ENCODE peak calls at places on chromosomes 5 and 9, in seven cellular contexts. Y is neuronal stem cell, P is aorta, E is suprapubic skin, C is H1, K is cardiac muscle cell, A is breast epithelium. N is an unnamed sample. For H3K4me1, the result is how much of the 10 kb centered on the place peaks cover.

GRCh38 chr5:131664929-131665328 is 29.9 kb upstream of the RAPGEF6 start:
- DNase-seq in Y (no peak), P (no peak), E (no peak), C (no peak), K (no peak), A (no peak), N (no peak)

GRCh38 chr5:168947212-168947868 is 353.6 kb downstream of the SLIT3 start:
- DNase-seq in Y (peak), P (no peak), E (no peak), C (peak), K (peak), A (no peak), N (peak)

GRCh38 chr5:175477440-175477839 is 920 bp upstream of the SFXN1 start:
- DNase-seq in Y (no peak), P (no peak), E (no peak), C (no peak), K (no peak), A (no peak), N (no peak)

GRCh38 chr9:79129865-79130480 is 441.8 kb upstream of the TLE4 start:
- DNase-seq in Y (peak), P (peak), E (no peak), C (no peak), K (peak), A (no peak), N (no peak)

GRCh38 chr5:117667105-117667504 is 1092.5 kb upstream of the SEMA6A start:
- DNase-seq in Y (no peak), P (no peak), E (no peak), C (peak), K (no peak), A (no peak), N (no peak)

GRCh38 chr9:124309665-124310064 is 51.9 kb downstream of the NEK6 start:
- DNase-seq in Y (no peak), P (peak), E (no peak), C (peak), K (peak), A (no peak), N (peak)

GRCh38 chr9:120183615-120184014 is 396.4 kb downstream of the CDK5RAP2 start:
- DNase-seq in Y (no peak), P (no peak), E (no peak), C (no peak), K (no peak), A (no peak), N (no peak)

GRCh38 chr9:94870793-94871558 is 144.5 kb downstream of the AOPEP start:
- DNase-seq in Y (no peak), P (no peak), E (no peak), C (no peak), K (no peak), A (no peak), N (no peak)

GRCh38 chr9:1495684-1496083 is 445.5 kb downstream of the DMRT2 start:
- DNase-seq in Y (no peak), P (no peak), E (no peak), C (no peak), K (no peak), A (no peak), N (no peak)

GRCh38 chr5:94691270-94691669 is 72.8 kb downstream of the SLF1 start:
- DNase-seq in Y (no peak), P (no peak), E (no peak), C (no peak), K (no peak), A (no peak), N (no peak)

GRCh38 chr9:116569111-116569510 is 118.0 kb upstream of the TRIM32 start:
- DNase-seq in Y (no peak), P (no peak), E (no peak), C (no peak), K (no peak), A (no peak), N (no peak)

GRCh38 chr9:94110821-94111252 is 26.6 kb downstream of the PTPDC1 start:
- DNase-seq in Y (no peak), P (no peak), E (no peak), C (no peak), K (peak), A (no peak), N (no peak)

GRCh38 chr5:78647411-78647818 is 1.2 kb downstream of the LHFPL2 start:
- DNase-seq in Y (no peak), P (peak), E (no peak), C (no peak), K (peak), A (no peak), N (no peak)

GRCh38 chr5:33043598-33043997 is 332.5 kb downstream of the NPR3 start:
- DNase-seq in Y (no peak), P (no peak), E (no peak), C (no peak), K (no peak), A (no peak), N (no peak)

GRCh38 chr5:113118765-113119164 is 142.2 kb downstream of the DCP2 start:
- DNase-seq in Y (no peak), P (no peak), E (no peak), C (no peak), K (no peak), A (no peak), N (no peak)

GRCh38 chr9:36040271-36040925 is 3.7 kb downstream of the RECK start:
- DNase-seq in Y (no peak), P (no peak), E (no peak), C (no peak), K (peak), A (no peak), N (no peak)

GRCh38 chr5:149651686-149652085 is 70.4 kb downstream of the ARHGEF37 start:
- DNase-seq in Y (no peak), P (no peak), E (no peak), C (no peak), K (no peak), A (no peak), N (no peak)

GRCh38 chr5:169914766-169915165 is 65.5 kb downstream of the INSYN2B start:
- DNase-seq in Y (peak), P (no peak), E (no peak), C (no peak), K (peak), A (no peak), N (no peak)

GRCh38 chr9:109191746-109192145 is 24.7 kb upstream of the FRRS1L start:
- DNase-seq in Y (no peak), P (no peak), E (no peak), C (no peak), K (no peak), A (no peak), N (no peak)

GRCh38 chr9:107283621-107284616 is 840 bp downstream of the RAD23B start:
- DNase-seq in Y (peak), P (peak), E (peak), C (peak), K (peak), A (peak), N (peak)

GRCh38 chr9:84381508-84381907 is 41.0 kb upstream of the SLC28A3 start:
- DNase-seq in Y (no peak), P (no peak), E (no peak), C (no peak), K (peak), A (no peak), N (no peak)

GRCh38 chr5:6718161-6718681 is 5.0 kb downstream of the TENT4A start:
- DNase-seq in Y (no peak), P (no peak), E (no peak), C (no peak), K (no peak), A (no peak), N (peak)

GRCh38 chr5:154757647-154758406 is 2.6 kb downstream of the LARP1 start:
- DNase-seq in Y (no peak), P (no peak), E (no peak), C (no peak), K (peak), A (no peak), N (no peak)

GRCh38 chr5:30991462-30991861 is 202.0 kb upstream of the CDH6 start:
- DNase-seq in Y (no peak), P (no peak), E (no peak), C (no peak), K (no peak), A (no peak), N (no peak)

GRCh38 chr5:130335116-130335515 is 430.9 kb downstream of the CHSY3 start:
- DNase-seq in Y (no peak), P (no peak), E (no peak), C (no peak), K (peak), A (no peak), N (no peak)

GRCh38 chr5:9498541-9499497 is 47.1 kb downstream of the SEMA5A start:
- DNase-seq in Y (peak), P (no peak), E (no peak), C (no peak), K (peak), A (no peak), N (no peak)

GRCh38 chr9:94703488-94704140 is 22.9 kb upstream of the AOPEP start:
- DNase-seq in Y (no peak), P (no peak), E (no peak), C (no peak), K (no peak), A (no peak), N (no peak)

GRCh38 chr5:53287573-53287972 is 178.0 kb upstream of the MOCS2 start:
- DNase-seq in Y (no peak), P (no peak), E (no peak), C (no peak), K (no peak), A (no peak), N (no peak)

GRCh38 chr5:88190106-88190834 is 78.4 kb downstream of the TMEM161B start:
- DNase-seq in Y (no peak), P (no peak), E (no peak), C (peak), K (no peak), A (no peak), N (no peak)

GRCh38 chr5:83530186-83530585 is 58.6 kb downstream of the VCAN start:
- DNase-seq in Y (no peak), P (no peak), E (no peak), C (no peak), K (peak), A (no peak), N (no peak)

GRCh38 chr5:116557669-116558271 is 16.9 kb downstream of the SEMA6A start:
- DNase-seq in Y (no peak), P (no peak), E (no peak), C (no peak), K (peak), A (no peak), N (no peak)

GRCh38 chr9:93587651-93588347 is 11.4 kb downstream of the PHF2 start:
- DNase-seq in Y (no peak), P (peak), E (peak), C (no peak), K (no peak), A (no peak), N (no peak)

GRCh38 chr9:108149346-108149745 is 659.8 kb upstream of the KLF4 start:
- DNase-seq in Y (no peak), P (no peak), E (no peak), C (no peak), K (no peak), A (no peak), N (no peak)

GRCh38 chr9:116151966-116152381 is 1.6 kb upstream of the PAPPA start:
- DNase-seq in Y (no peak), P (no peak), E (no peak), C (no peak), K (peak), A (no peak), N (no peak)

DNA sequence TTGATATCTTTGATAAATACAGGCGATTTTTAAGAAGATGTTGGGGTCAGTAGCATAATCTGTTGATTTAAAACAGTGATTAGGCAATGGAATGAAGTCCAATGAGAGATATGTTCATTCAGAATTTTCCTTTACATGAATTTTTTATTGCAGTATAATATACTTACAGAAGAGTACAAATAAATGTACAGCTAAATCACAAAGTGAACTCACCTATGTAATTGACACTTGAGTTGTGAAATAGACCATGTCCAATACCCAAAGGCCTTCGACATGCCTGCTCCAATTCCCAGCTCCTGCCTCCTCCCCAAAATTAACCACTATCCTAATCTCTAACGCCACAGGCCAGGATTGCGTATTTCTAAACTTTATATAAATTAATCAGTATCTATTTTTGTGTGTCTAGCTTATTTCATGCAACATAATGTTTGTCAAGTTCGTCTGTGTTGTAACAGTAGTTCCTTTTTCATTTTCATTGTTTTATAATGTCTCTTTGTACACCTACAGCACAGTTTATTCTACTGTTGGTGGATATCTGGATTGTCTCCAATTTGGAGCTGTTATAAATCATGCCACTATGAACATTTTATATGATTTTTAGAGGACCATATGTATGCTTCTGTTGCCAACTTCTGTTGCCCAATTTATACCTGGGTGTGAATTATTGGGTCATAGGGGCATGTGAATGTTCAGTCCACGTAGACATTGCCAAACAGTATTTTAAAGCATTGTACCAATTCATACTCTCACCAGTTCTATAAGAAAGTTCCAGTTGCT is 208.3 kb downstream of the TLE1 start:
- DNase-seq in Y (no peak), P (no peak), E (no peak), C (no peak), K (no peak), A (no peak), N (no peak)
- H3K4me1 ChIP-seq in Y (under half), P (under half), E (under half), C (under half), K (under half), A (under half), N (under half)

GRCh38 chr9:23081377-23081776 is 634.8 kb downstream of the DMRTA1 start:
- DNase-seq in Y (no peak), P (peak), E (no peak), C (no peak), K (no peak), A (no peak), N (no peak)
- H3K27ac ChIP-seq in Y (no peak), P (no peak), E (no peak), C (no peak), K (no peak), A (no peak), N (no peak)

GRCh38 chr5:179868541-179868940 is 9.9 kb upstream of the MRNIP start:
- DNase-seq in Y (no peak), P (peak), E (no peak), C (no peak), K (no peak), A (no peak), N (peak)
- H3K4me1 ChIP-seq in Y (under half), P (under half), E (under half), C (under half), K (under half), A (under half), N (under half)

GRCh38 chr9:113528811-113529210 is 65.3 kb downstream of the RGS3 start:
- DNase-seq in Y (no peak), P (no peak), E (no peak), C (no peak), K (no peak), A (no peak), N (no peak)
- H3K27ac ChIP-seq in Y (no peak), P (no peak), E (no peak), C (no peak), K (no peak), A (no peak), N (no peak)

GRCh38 chr5:159058928-159059636 is 40.6 kb downstream of the EBF1 start:
- DNase-seq in Y (no peak), P (no peak), E (no peak), C (no peak), K (no peak), A (no peak), N (no peak)
- H3K4me1 ChIP-seq in Y (half or more), P (under half), E (under half), C (under half), K (under half), A (under half), N (under half)

DNA sequence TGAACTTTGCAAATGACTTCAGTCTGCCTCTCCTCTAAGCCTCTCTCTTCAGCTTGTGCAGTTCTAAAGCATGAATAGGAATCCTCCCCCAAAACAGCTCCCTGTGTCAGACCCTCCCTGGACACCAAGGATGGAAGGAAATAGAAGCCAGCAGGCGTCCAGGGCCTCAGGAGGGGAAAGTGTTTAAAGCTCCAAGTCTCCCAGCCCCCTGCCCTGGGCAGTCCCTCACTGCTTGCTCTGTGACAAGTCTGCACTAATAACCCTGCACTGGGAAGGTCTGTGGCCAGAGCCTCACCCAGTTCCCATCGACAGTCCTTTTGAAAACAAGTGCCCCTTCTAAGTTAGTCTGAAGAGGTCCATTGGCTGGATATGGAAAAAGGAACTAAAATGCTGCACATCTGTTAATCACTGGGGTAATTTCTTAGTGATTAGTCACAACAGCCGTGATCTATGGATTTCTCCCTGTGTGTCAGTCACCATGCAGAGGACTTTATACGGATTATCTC is 195.2 kb downstream of the FBXL7 start:
- DNase-seq in Y (no peak), P (no peak), E (no peak), C (no peak), K (peak), A (no peak), N (no peak)
- H3K27ac ChIP-seq in Y (no peak), P (peak), E (no peak), C (no peak), K (peak), A (peak), N (no peak)

GRCh38 chr5:177430972-177431316 is 4.5 kb downstream of the GRK6 start:
- DNase-seq in Y (no peak), P (no peak), E (no peak), C (no peak), K (no peak), A (no peak), N (no peak)
- H3K4me1 ChIP-seq in Y (under half), P (under half), E (half or more), C (under half), K (under half), A (under half), N (under half)

GRCh38 chr5:156500755-156501154 is 173.8 kb downstream of the SGCD start:
- DNase-seq in Y (no peak), P (no peak), E (no peak), C (no peak), K (no peak), A (no peak), N (no peak)
- H3K27ac ChIP-seq in Y (no peak), P (no peak), E (no peak), C (no peak), K (no peak), A (no peak), N (no peak)

N was measured in RWPE2.